ENCODE peak calls at places on chromosome 16, in eight cellular contexts. O, K, A, S, F, J, Z and I are unnamed samples.

GRCh38 chr16:82587289-82587688 is 39.5 kb upstream of the CDH13 start:
- DNase-seq in O (no peak), K (no peak), A (no peak), S (no peak), F (no peak), J (no peak), Z (no peak), I (no peak)

GRCh38 chr16:47750371-47750770 is 289.2 kb downstream of the PHKB start:
- DNase-seq in O (no peak), K (no peak), A (no peak), S (no peak), F (no peak), J (no peak), Z (no peak), I (no peak)

GRCh38 chr16:4298761-4299522 is 16.9 kb upstream of the GLIS2 start:
- DNase-seq in O (peak), K (no peak), A (no peak), S (no peak), F (no peak), J (no peak), Z (no peak), I (peak)

GRCh38 chr16:11682655-11683096 is 14.4 kb downstream of the SNN start:
- DNase-seq in O (no peak), K (no peak), A (no peak), S (no peak), F (no peak), J (no peak), Z (no peak), I (no peak)

GRCh38 chr16:87032554-87032953 is 284.6 kb downstream of the C16orf95 start:
- DNase-seq in O (no peak), K (no peak), A (no peak), S (no peak), F (no peak), J (no peak), Z (no peak), I (no peak)

GRCh38 chr16:27677300-27677699 is 127.4 kb downstream of the KATNIP start:
- DNase-seq in O (no peak), K (no peak), A (no peak), S (no peak), F (no peak), J (no peak), Z (no peak), I (no peak)

GRCh38 chr16:66705790-66706505 is 9.4 kb upstream of the CMTM4 start:
- DNase-seq in O (no peak), K (no peak), A (no peak), S (no peak), F (no peak), J (no peak), Z (no peak), I (no peak)

GRCh38 chr16:82732461-82732860 is 105.7 kb downstream of the CDH13 start:
- DNase-seq in O (no peak), K (no peak), A (no peak), S (no peak), F (no peak), J (no peak), Z (no peak), I (no peak)

GRCh38 chr16:81399909-81400308 is 44.7 kb upstream of the CMIP start:
- DNase-seq in O (no peak), K (no peak), A (no peak), S (no peak), F (no peak), J (no peak), Z (no peak), I (no peak)

GRCh38 chr16:85402910-85403692 is 210.0 kb upstream of the GSE1 start:
- DNase-seq in O (peak), K (no peak), A (no peak), S (peak), F (no peak), J (peak), Z (peak), I (peak)

GRCh38 chr16:80852261-80852872 is 48.0 kb upstream of the CDYL2 start:
- DNase-seq in O (peak), K (no peak), A (no peak), S (peak), F (no peak), J (peak), Z (peak), I (peak)

GRCh38 chr16:11312718-11313492 is 31.8 kb upstream of the PRM1 start:
- DNase-seq in O (no peak), K (peak), A (peak), S (no peak), F (no peak), J (peak), Z (peak), I (peak)

GRCh38 chr16:16048904-16049582 is 99.6 kb downstream of the ABCC1 start:
- DNase-seq in O (peak), K (no peak), A (no peak), S (no peak), F (no peak), J (no peak), Z (no peak), I (no peak)

GRCh38 chr16:72990003-72990521 is 57.9 kb downstream of the ZFHX3 start:
- DNase-seq in O (peak), K (no peak), A (no peak), S (no peak), F (peak), J (no peak), Z (no peak), I (peak)

GRCh38 chr16:10756574-10756973 is 12.9 kb downstream of the NUBP1 start:
- DNase-seq in O (no peak), K (no peak), A (no peak), S (no peak), F (no peak), J (no peak), Z (no peak), I (no peak)

GRCh38 chr16:66696669-66697630 is at the start of gene CMTM4:
- DNase-seq in O (peak), K (peak), A (peak), S (peak), F (peak), J (peak), Z (peak), I (peak)

GRCh38 chr16:86990451-86990850 is 326.7 kb downstream of the C16orf95 start:
- DNase-seq in O (no peak), K (no peak), A (no peak), S (no peak), F (no peak), J (peak), Z (no peak), I (no peak)

GRCh38 chr16:88034770-88035169 is 83.5 kb downstream of the BANP start:
- DNase-seq in O (no peak), K (no peak), A (no peak), S (no peak), F (no peak), J (no peak), Z (no peak), I (no peak)

GRCh38 chr16:3173892-3174617 is 13.9 kb upstream of the OR1F1 start:
- DNase-seq in O (peak), K (peak), A (no peak), S (peak), F (no peak), J (peak), Z (peak), I (peak)

GRCh38 chr16:22413819-22414218 is 39.4 kb upstream of the CDR2 start:
- DNase-seq in O (no peak), K (no peak), A (no peak), S (no peak), F (no peak), J (no peak), Z (no peak), I (no peak)

GRCh38 chr16:58832496-58832895 is 98.4 kb upstream of the GOT2 start:
- DNase-seq in O (no peak), K (no peak), A (no peak), S (no peak), F (no peak), J (no peak), Z (no peak), I (no peak)

GRCh38 chr16:66462912-66463311 is 35.8 kb downstream of the BEAN1 start:
- DNase-seq in O (no peak), K (no peak), A (no peak), S (no peak), F (no peak), J (no peak), Z (no peak), I (no peak)

GRCh38 chr16:72247821-72248253 is 75.9 kb upstream of the PMFBP1 start:
- DNase-seq in O (no peak), K (no peak), A (no peak), S (no peak), F (no peak), J (no peak), Z (no peak), I (no peak)

GRCh38 chr16:57618306-57619132 is 9.9 kb upstream of the ADGRG1 start:
- DNase-seq in O (peak), K (peak), A (no peak), S (no peak), F (no peak), J (no peak), Z (no peak), I (peak)

GRCh38 chr16:2819939-2820835 is 3.1 kb downstream of the PRSS21 start:
- DNase-seq in O (peak), K (no peak), A (no peak), S (no peak), F (no peak), J (no peak), Z (no peak), I (no peak)

GRCh38 chr16:65480276-65480675 is 358.4 kb upstream of the CDH11 start:
- DNase-seq in O (no peak), K (no peak), A (no peak), S (no peak), F (no peak), J (no peak), Z (no peak), I (no peak)

GRCh38 chr16:27582883-27583282 is 32.9 kb downstream of the KATNIP start:
- DNase-seq in O (no peak), K (no peak), A (no peak), S (no peak), F (no peak), J (no peak), Z (no peak), I (no peak)